ENCODE peak calls at places on chromosomes 16 and 17, in nine cellular contexts. P is ovary, T is spleen, O is Peyer's patch, H is breast epithelium, B is A549, K is HCT116, F is heart left ventricle, Y is gastrocnemius medialis. S is an unnamed sample.

GRCh38 chr16:84785843-84786538 is 33.8 kb upstream of the CRISPLD2 start:
- DNase-seq in P (no peak), T (peak; percentile 66), O (no peak), H (no peak), B (no peak), K (no peak), F (peak; percentile 66), Y (no peak), S (peak; percentile 55)

GRCh38 chr16:80583466-80583865 is 42.7 kb downstream of the DYNLRB2 start:
- DNase-seq in P (no peak), T (no peak), O (no peak), H (no peak), B (no peak), K (no peak), F (no peak), Y (peak; percentile 7), S (no peak)

GRCh38 chr17:68035131-68035522 is 408 bp upstream of the KPNA2 start:
- DNase-seq in P (peak; percentile 90), T (peak; percentile 97), O (peak; percentile 91), H (peak; percentile 89), B (no peak), K (no peak), F (peak; percentile 96), Y (peak; percentile 87), S (peak; percentile 95)

GRCh38 chr17:31067699-31068184 is 27.0 kb upstream of the NF1 start:
- DNase-seq in P (no peak), T (no peak), O (no peak), H (no peak), B (peak; percentile 68), K (peak; percentile 34), F (no peak), Y (no peak), S (no peak)

GRCh38 chr17:56786989-56787482 is 46.7 kb downstream of the C17orf67 start:
- DNase-seq in P (no peak), T (no peak), O (no peak), H (peak; percentile 70), B (peak; percentile 70), K (peak; percentile 90), F (no peak), Y (peak; percentile 63), S (peak; percentile 25)

GRCh38 chr17:14882131-14882530 is 383.0 kb downstream of the PMP22 start:
- DNase-seq in P (no peak), T (no peak), O (no peak), H (no peak), B (no peak), K (no peak), F (no peak), Y (no peak), S (no peak)

GRCh38 chr17:79613195-79613517 is 2.3 kb upstream of the RBFOX3 start:
- DNase-seq in P (no peak), T (no peak), O (no peak), H (no peak), B (no peak), K (no peak), F (no peak), Y (no peak), S (no peak)

GRCh38 chr16:31718998-31719397 is 154.6 kb upstream of the ZNF267 start:
- DNase-seq in P (no peak), T (no peak), O (no peak), H (no peak), B (no peak), K (no peak), F (no peak), Y (no peak), S (no peak)

GRCh38 chr16:90042946-90043514 is 23.8 kb upstream of the DBNDD1 start:
- DNase-seq in P (no peak), T (no peak), O (no peak), H (no peak), B (no peak), K (no peak), F (no peak), Y (no peak), S (no peak)

GRCh38 chr17:34715504-34715903 is 136.1 kb downstream of the TMEM132E start:
- DNase-seq in P (no peak), T (no peak), O (no peak), H (no peak), B (no peak), K (no peak), F (no peak), Y (no peak), S (no peak)

GRCh38 chr16:50207652-50208051 is 54.5 kb downstream of the TENT4B start:
- DNase-seq in P (no peak), T (no peak), O (no peak), H (no peak), B (no peak), K (no peak), F (no peak), Y (no peak), S (no peak)

GRCh38 chr16:84827131-84827574 is 7.4 kb downstream of the CRISPLD2 start:
- DNase-seq in P (peak; percentile 62), T (peak; percentile 85), O (no peak), H (no peak), B (no peak), K (no peak), F (no peak), Y (no peak), S (no peak)

GRCh38 chr17:31857920-31858646 is 961 bp downstream of the COPRS start:
- DNase-seq in P (no peak), T (no peak), O (no peak), H (no peak), B (no peak), K (no peak), F (no peak), Y (no peak), S (no peak)

GRCh38 chr17:12622726-12623125 is 43.0 kb upstream of the MYOCD start:
- DNase-seq in P (peak; percentile 47), T (no peak), O (no peak), H (no peak), B (no peak), K (no peak), F (no peak), Y (no peak), S (no peak)

GRCh38 chr17:13626703-13627102 is 25.0 kb upstream of the HS3ST3A1 start:
- DNase-seq in P (no peak), T (no peak), O (no peak), H (no peak), B (no peak), K (peak; percentile 3), F (no peak), Y (no peak), S (no peak)

DNA sequence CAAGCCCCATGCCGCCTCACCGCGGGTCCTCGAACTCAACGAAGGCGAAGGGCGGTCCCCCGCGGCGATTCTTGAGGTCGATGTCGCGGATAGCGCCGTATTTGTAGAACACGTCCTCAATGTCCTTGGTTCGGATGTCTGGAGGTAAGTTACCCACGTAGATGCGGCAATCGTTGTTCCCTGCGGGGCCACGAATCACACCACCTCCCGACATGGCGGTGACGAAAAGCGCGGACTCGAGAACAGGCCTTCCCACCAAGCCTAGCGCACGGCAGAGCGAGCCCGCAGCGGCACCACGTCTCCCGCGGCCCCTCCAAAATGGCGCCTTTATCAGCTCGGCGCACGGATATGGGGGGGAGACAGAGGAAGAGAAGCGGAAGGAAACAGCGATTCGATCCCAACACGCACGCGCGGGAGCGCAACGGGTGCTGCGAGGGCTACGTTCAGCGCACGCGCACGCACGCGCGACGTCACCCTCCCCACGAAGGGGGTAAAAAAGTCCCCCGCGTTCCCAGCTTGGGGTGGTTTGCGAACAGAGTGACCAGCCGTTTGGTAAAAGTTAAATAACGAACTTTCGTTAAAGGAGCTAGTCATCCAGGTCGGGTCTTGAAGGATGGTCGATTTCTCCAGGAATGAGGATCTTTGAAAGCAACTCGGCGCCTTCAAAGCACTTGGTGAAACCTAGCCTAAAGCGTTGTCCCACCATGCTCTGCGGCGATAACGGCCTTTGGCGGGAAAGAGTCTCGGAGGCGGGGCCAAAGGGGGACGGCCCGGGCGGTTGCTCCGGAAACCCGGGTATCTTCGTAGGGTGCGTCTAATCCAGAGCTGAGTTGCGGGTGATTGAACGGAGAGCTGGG is at the start of gene SRSF1:
- DNase-seq in P (peak; percentile 98), T (peak; percentile 99), O (peak; percentile 94), H (peak; percentile 94), B (peak; percentile 99), K (peak; percentile 99), F (peak; percentile 98), Y (peak; percentile 95), S (peak; percentile 98)
- TF ChIP-seq POLR2A in P (peak; percentile 98), T (peak; percentile 83), O (peak; percentile 84), H (peak; percentile 97), B (peak; percentile 98), K (peak; percentile 85), F (peak; percentile 92), Y (peak; percentile 98), S (peak; percentile 95)

GRCh38 chr16:72992142-72992601 is 55.8 kb downstream of the ZFHX3 start:
- DNase-seq in P (no peak), T (no peak), O (no peak), H (no peak), B (no peak), K (no peak), F (no peak), Y (no peak), S (no peak)
- H3K4me1 ChIP-seq in P (peaks cover 2% of the 10 kb centered on the region), T (peaks cover 48% of the 10 kb centered on the region), O (no peaks in the 10 kb centered on the region), H (no peaks in the 10 kb centered on the region), B (peaks cover 53% of the 10 kb centered on the region), K (peaks cover 25% of the 10 kb centered on the region), F (peaks cover 16% of the 10 kb centered on the region), Y (peaks cover 97% of the 10 kb centered on the region), S (peaks cover 63% of the 10 kb centered on the region)

DNA sequence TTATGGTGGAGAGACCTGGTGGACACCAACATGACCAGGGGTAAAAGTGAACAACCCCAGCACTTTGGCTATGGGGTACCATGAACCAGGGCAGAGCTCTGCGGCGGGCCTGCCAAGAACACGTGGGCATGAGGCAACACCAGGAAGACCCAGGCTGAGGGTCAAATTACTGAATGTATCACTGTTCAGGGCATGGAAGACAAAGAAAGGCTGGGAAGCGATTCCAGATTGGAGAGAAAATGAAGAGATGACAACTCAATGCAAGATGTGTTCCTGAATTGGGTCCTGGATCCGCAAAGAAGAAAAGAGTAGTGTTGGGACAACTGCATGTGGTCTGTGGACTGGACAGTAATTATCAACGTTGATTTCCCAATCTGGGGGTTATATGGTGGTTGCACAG is 19.8 kb downstream of the SPHK1 start:
- DNase-seq in P (no peak), T (peak; percentile 30), O (no peak), H (no peak), B (no peak), K (no peak), F (no peak), Y (no peak), S (no peak)
- TF ChIP-seq POLR2A in P (no peak), T (no peak), O (no peak), H (no peak), B (no peak), K (no peak), F (no peak), Y (no peak), S (no peak)

DNA sequence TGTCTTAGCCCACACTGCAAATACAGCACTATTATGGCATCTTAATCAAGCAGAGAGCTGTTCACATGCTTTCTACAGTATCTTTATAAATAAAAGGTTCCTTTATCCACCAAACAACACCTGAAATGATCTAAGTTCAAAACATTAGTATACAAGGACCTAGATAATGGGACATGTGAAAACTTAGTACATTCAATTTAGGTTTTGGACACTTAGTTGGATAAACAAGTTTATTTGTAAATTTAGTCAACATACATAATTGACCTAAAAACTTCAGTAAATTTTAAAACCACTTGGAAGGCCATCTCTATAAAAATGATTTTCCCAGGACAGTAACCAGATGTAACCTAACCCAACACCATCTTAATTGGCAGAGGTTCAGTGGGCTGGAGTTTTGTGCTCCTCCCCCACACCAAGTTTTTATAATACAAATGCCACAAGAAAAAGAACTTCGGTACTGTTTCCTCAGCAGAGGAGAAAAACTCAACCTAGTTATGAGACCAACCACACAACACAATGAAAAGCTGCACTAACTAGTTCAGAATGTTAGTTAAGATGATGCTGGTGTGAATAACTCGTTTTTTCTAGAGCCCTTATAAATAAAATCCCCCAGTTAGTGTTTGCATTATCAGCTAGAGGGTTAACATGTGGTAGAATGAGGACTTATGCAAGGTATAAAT is 7.2 kb upstream of the UNK start:
- DNase-seq in P (no peak), T (no peak), O (no peak), H (no peak), B (no peak), K (no peak), F (no peak), Y (no peak), S (no peak)
- H3K4me1 ChIP-seq in P (peaks cover 10% of the 10 kb centered on the region), T (peaks cover 48% of the 10 kb centered on the region), O (peaks cover 7% of the 10 kb centered on the region), H (no peaks in the 10 kb centered on the region), B (peaks cover 27% of the 10 kb centered on the region), K (peaks cover 59% of the 10 kb centered on the region), F (peaks cover 21% of the 10 kb centered on the region), Y (peaks cover 53% of the 10 kb centered on the region), S (peaks cover 34% of the 10 kb centered on the region)